ENCODE peak calls at places on chromosomes 2 and 18, in ten cellular contexts. N is left ventricle myocardium inferior, B is heart left ventricle, L is GM06990, E is mesothelial cell of epicardium, R is HFF-Myc, D is transverse colon, I is left lung, T is stomach, V is HFFc6. Z is an unnamed sample.

GRCh38 chr18:54388203-54389142 is 30.8 kb downstream of the C18orf54 start:
- DNase-seq in I (no peak), R (peak), B (no peak), V (peak), E (no peak), T (no peak), D (peak), N (no peak), L (peak), Z (peak)

GRCh38 chr2:140972724-140973123 is 1158.1 kb downstream of the LRP1B start:
- DNase-seq in V (no peak), N (no peak), L (no peak), E (no peak), R (no peak), D (no peak), B (no peak), I (no peak), T (no peak), Z (no peak)

GRCh38 chr18:59382388-59382787 is 23.3 kb upstream of the LMAN1 start:
- DNase-seq in N (no peak), B (no peak), T (no peak), V (no peak), R (no peak), E (no peak), L (no peak), D (no peak), I (no peak), Z (no peak)

GRCh38 chr2:126823951-126824350 is 74.7 kb upstream of the TEX51 start:
- DNase-seq in I (no peak), E (no peak), T (no peak), V (no peak), D (no peak), L (no peak), R (no peak), N (no peak), B (no peak), Z (no peak)

GRCh38 chr18:37483221-37483971 is 82.2 kb downstream of the CELF4 start:
- DNase-seq in R (no peak), B (no peak), I (no peak), L (no peak), E (no peak), D (no peak), V (no peak), T (no peak), N (no peak), Z (peak)

GRCh38 chr2:225414902-225415301 is 15.4 kb downstream of the NYAP2 start:
- DNase-seq in I (no peak), D (no peak), R (no peak), L (no peak), N (no peak), B (no peak), T (no peak), E (no peak), V (no peak), Z (no peak)

GRCh38 chr18:12376034-12376717 is 851 bp downstream of the AFG3L2 start:
- DNase-seq in E (no peak), V (no peak), D (peak), T (peak), I (no peak), R (no peak), L (peak), B (peak), N (peak), Z (no peak)

GRCh38 chr2:128437181-128437520 is 118.5 kb upstream of the HS6ST1 start:
- DNase-seq in E (no peak), V (no peak), L (no peak), I (no peak), N (no peak), T (peak), R (no peak), D (no peak), B (peak), Z (no peak)

GRCh38 chr2:41434991-41435390 is 612.8 kb upstream of the PKDCC start:
- DNase-seq in D (no peak), N (no peak), T (no peak), L (no peak), R (no peak), I (no peak), V (no peak), B (no peak), E (no peak), Z (no peak)

GRCh38 chr2:86482034-86482433 is 40.9 kb downstream of the KDM3A start:
- DNase-seq in R (no peak), V (no peak), B (no peak), N (no peak), I (no peak), T (no peak), E (no peak), D (no peak), L (no peak), Z (no peak)

DNA sequence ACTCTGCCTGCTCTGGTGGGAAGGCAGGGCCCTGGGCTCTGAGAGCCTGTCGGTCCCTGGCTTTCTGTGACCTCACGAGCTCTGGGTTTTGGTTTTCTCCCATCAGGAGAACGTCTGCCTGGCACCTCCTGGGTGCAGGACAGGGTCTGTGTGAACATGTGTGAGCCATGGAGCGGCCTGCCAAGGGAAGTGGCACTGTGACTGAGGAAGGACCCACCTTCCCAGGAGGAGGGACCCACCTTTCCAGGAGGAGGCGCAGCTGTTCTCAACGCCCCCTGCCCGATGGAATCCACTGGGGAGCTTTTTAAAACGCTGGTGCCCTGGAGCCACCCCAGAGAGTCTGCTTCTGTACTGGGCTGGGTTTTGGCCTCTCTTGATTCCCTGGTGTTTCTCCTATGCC is 168.7 kb downstream of the GLI2 start:
- DNase-seq in R (no peak), N (no peak), D (no peak), L (no peak), T (no peak), I (peak), B (no peak), V (no peak), E (no peak), Z (no peak)
- TF ChIP-seq CTCF in R (no peak), N (no peak), D (no peak), L (no peak), T (no peak), I (no peak), B (no peak), V (no peak), E (no peak), Z (no peak)

DNA sequence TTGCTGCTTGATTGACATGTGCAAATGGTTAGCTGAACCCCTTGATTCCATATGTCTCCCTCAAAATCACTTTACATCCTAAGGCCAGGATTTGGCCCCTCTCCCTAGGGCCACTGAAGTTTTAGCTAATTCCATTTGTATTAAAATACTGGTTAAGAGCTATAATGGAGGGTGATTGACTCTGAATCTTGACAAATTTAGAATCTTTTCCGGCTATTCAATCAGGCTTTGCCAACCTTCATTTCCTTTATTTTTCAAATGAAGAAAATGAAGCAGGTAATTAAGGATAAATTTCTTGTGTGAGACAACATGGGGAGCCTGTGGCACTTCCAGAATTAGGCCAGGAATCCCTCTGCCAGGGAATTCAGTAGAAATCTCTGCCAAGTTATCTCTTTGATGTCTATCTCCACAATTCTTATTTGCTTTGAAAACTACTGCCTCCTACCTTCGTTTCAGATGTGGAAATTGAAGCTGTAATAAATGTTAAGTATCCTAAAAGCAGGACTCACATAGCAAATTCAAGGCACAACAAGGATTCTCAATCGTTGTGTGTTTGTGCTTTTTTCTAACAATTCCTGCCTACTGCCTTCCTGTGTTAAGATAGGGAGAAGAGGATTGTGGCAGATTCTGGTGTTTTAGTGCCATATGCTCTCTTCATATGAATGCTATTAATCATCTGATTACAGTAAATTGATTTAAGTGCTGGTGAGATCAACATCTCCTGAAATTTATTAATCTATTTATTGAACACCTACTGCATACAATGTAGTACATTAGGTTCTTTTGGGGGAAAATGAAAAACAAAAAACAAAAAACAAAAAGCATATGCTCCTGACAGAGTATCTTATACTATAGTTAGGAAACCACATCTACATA is 47.8 kb upstream of the MAP4K3 start:
- DNase-seq in D (no peak), V (no peak), T (no peak), E (no peak), R (no peak), N (no peak), L (no peak), I (no peak), B (no peak), Z (no peak)
- TF ChIP-seq CTCF in D (no peak), V (no peak), T (no peak), E (no peak), R (no peak), N (no peak), L (no peak), I (no peak), B (no peak), Z (no peak)

GRCh38 chr2:117957616-117958015 is 56.3 kb downstream of the CCDC93 start:
- DNase-seq in B (no peak), L (no peak), T (no peak), N (no peak), D (no peak), I (no peak), E (no peak), V (no peak), R (no peak), Z (no peak)

GRCh38 chr2:117952237-117952636 is 61.6 kb downstream of the CCDC93 start:
- DNase-seq in I (no peak), V (no peak), B (no peak), R (no peak), E (no peak), N (no peak), D (no peak), L (no peak), T (no peak), Z (no peak)

GRCh38 chr2:117960231-117960630 is 53.6 kb downstream of the CCDC93 start:
- DNase-seq in V (no peak), T (no peak), I (no peak), L (no peak), R (no peak), E (no peak), B (no peak), D (peak), N (no peak), Z (no peak)

GRCh38 chr2:117958186-117958585 is 55.7 kb downstream of the CCDC93 start:
- DNase-seq in V (peak), B (no peak), E (no peak), D (no peak), I (no peak), T (no peak), R (no peak), L (no peak), N (no peak), Z (no peak)

GRCh38 chr2:117956036-117956791 is 57.7 kb downstream of the CCDC93 start:
- DNase-seq in E (no peak), R (no peak), B (no peak), I (no peak), T (no peak), N (no peak), L (no peak), V (no peak), D (no peak), Z (no peak)
- TF ChIP-seq CTCF in E (no peak), R (peak), B (no peak), I (no peak), T (no peak), N (peak), L (peak), V (peak), D (no peak), Z (no peak)

GRCh38 chr18:21853972-21854563 is 113.5 kb downstream of the MIB1 start:
- DNase-seq in B (no peak), I (no peak), V (no peak), E (no peak), R (no peak), N (no peak), L (no peak), D (no peak), T (no peak), Z (no peak)

GRCh38 chr18:21855432-21855831 is 114.8 kb downstream of the MIB1 start:
- DNase-seq in L (no peak), N (no peak), R (no peak), D (no peak), B (no peak), I (no peak), E (no peak), V (no peak), T (no peak), Z (no peak)

GRCh38 chr18:21853020-21853419 is 112.4 kb downstream of the MIB1 start:
- DNase-seq in T (no peak), I (no peak), N (no peak), B (no peak), V (no peak), D (no peak), E (no peak), R (no peak), L (peak), Z (peak)

GRCh38 chr18:21851327-21851961 is 110.9 kb downstream of the MIB1 start:
- DNase-seq in L (no peak), E (no peak), T (no peak), I (no peak), R (no peak), D (no peak), B (no peak), N (no peak), V (peak), Z (peak)
- TF ChIP-seq CTCF in L (peak), E (no peak), T (no peak), I (no peak), R (no peak), D (peak), B (peak), N (peak), V (peak), Z (no peak)

GRCh38 chr2:112254466-112255240 is at the start of gene ZC3H8:
- DNase-seq in D (peak), B (peak), R (peak), N (peak), I (peak), T (peak), V (peak), L (peak), E (peak), Z (peak)
- TF ChIP-seq CTCF in D (no peak), B (no peak), R (no peak), N (no peak), I (no peak), T (no peak), V (peak), L (peak), E (no peak), Z (no peak)

GRCh38 chr2:21175895-21176646 is 52.3 kb downstream of the TDRD15 start:
- DNase-seq in D (no peak), E (no peak), T (no peak), I (no peak), L (no peak), R (no peak), N (no peak), V (no peak), B (no peak), Z (no peak)
- TF ChIP-seq CTCF in D (peak), E (peak), T (no peak), I (no peak), L (no peak), R (no peak), N (peak), V (peak), B (peak), Z (no peak)